ENCODE peak calls at places on chromosomes 6 and 20, in five cellular contexts. W, L, Q, C and E are unnamed samples.

GRCh38 chr6:90399970-90400369 is 103.3 kb upstream of the BACH2 start:
- DNase-seq in W (no peak), L (no peak), Q (no peak), C (no peak), E (no peak)

GRCh38 chr20:22775671-22776139 is 191.3 kb upstream of the FOXA2 start:
- DNase-seq in W (peak; percentile 48), L (no peak), Q (no peak), C (no peak), E (no peak)

GRCh38 chr20:40651121-40651520 is 37.9 kb downstream of the MAFB start:
- DNase-seq in W (no peak), L (no peak), Q (no peak), C (no peak), E (no peak)

GRCh38 chr20:50646483-50646996 is 44.8 kb downstream of the RIPOR3 start:
- DNase-seq in W (no peak), L (no peak), Q (peak; percentile 63), C (no peak), E (no peak)

GRCh38 chr6:106724848-106725247 is 95.5 kb downstream of the QRSL1 start:
- DNase-seq in W (no peak), L (no peak), Q (no peak), C (no peak), E (no peak)

GRCh38 chr20:3635346-3635745 is 27.9 kb downstream of the GFRA4 start:
- DNase-seq in W (no peak), L (no peak), Q (no peak), C (no peak), E (no peak)

GRCh38 chr20:58636396-58636982 is 14.6 kb upstream of the STX16 start:
- DNase-seq in W (no peak), L (no peak), Q (no peak), C (no peak), E (no peak)

GRCh38 chr6:19107468-19107867 is 720.3 kb downstream of the RNF144B start:
- DNase-seq in W (no peak), L (no peak), Q (no peak), C (no peak), E (no peak)

GRCh38 chr6:45032426-45032825 is 295.7 kb upstream of the RUNX2 start:
- DNase-seq in W (no peak), L (no peak), Q (no peak), C (no peak), E (no peak)

GRCh38 chr6:26351544-26351953 is 13.4 kb upstream of the BTN3A2 start:
- DNase-seq in W (peak; percentile 50), L (no peak), Q (peak; percentile 84), C (no peak), E (no peak)

GRCh38 chr20:4134861-4135379 is 119.6 kb upstream of the RNF24 start:
- DNase-seq in W (no peak), L (no peak), Q (no peak), C (peak; percentile 33), E (no peak)

GRCh38 chr6:148389086-148389485 is 46.4 kb downstream of the SASH1 start:
- DNase-seq in W (no peak), L (no peak), Q (no peak), C (no peak), E (no peak)

GRCh38 chr6:3013486-3013885 is 13.8 kb downstream of the NQO2 start:
- DNase-seq in W (no peak), L (no peak), Q (no peak), C (no peak), E (peak; percentile 91)

GRCh38 chr6:168130168-168130651 is 51.2 kb upstream of the FRMD1 start:
- DNase-seq in W (no peak), L (no peak), Q (no peak), C (no peak), E (no peak)

GRCh38 chr6:33508935-33509926 is 54.9 kb downstream of the ZBTB9 start:
- DNase-seq in W (no peak), L (no peak), Q (peak; percentile 40), C (no peak), E (no peak)

GRCh38 chr6:70222350-70222749 is 80.5 kb downstream of the COL9A1 start:
- DNase-seq in W (no peak), L (no peak), Q (no peak), C (no peak), E (no peak)

GRCh38 chr20:7347409-7347808 is 579.9 kb downstream of the BMP2 start:
- DNase-seq in W (no peak), L (no peak), Q (no peak), C (no peak), E (no peak)

GRCh38 chr6:116287668-116288282 is 8.0 kb upstream of the TSPYL1 start:
- DNase-seq in W (peak; percentile 69), L (peak; percentile 46), Q (peak; percentile 23), C (peak; percentile 50), E (no peak)

GRCh38 chr6:29850011-29850553 is 22.5 kb downstream of the HLA-G start:
- DNase-seq in W (no peak), L (no peak), Q (peak; percentile 29), C (peak; percentile 36), E (no peak)

GRCh38 chr6:52641826-52642225 is 29.1 kb upstream of the TMEM14A start:
- DNase-seq in W (no peak), L (no peak), Q (no peak), C (no peak), E (no peak)

GRCh38 chr6:112305795-112306194 is 41.3 kb upstream of the RFPL4B start:
- DNase-seq in W (no peak), L (no peak), Q (no peak), C (no peak), E (no peak)

GRCh38 chr6:36334832-36335459 is 1.7 kb downstream of the BNIP5 start:
- DNase-seq in W (peak; percentile 72), L (no peak), Q (no peak), C (no peak), E (no peak)

GRCh38 chr6:105954148-105954547 is 132.0 kb upstream of the PRDM1 start:
- DNase-seq in W (no peak), L (no peak), Q (no peak), C (no peak), E (no peak)

GRCh38 chr20:32672315-32672981 is 1.3 kb downstream of the C20orf203 start:
- DNase-seq in W (no peak), L (no peak), Q (no peak), C (no peak), E (no peak)

GRCh38 chr6:21053612-21054011 is 519.4 kb downstream of the CDKAL1 start:
- DNase-seq in W (no peak), L (no peak), Q (no peak), C (no peak), E (no peak)

GRCh38 chr6:157991067-157991432 is 9.4 kb downstream of the SYNJ2 start:
- DNase-seq in W (no peak), L (no peak), Q (no peak), C (no peak), E (peak; percentile 73)

GRCh38 chr20:58693226-58694006 is 816 bp downstream of the NPEPL1 start:
- DNase-seq in W (no peak), L (peak; percentile 12), Q (no peak), C (peak; percentile 16), E (peak; percentile 90)

GRCh38 chr20:46523696-46524328 is 10.5 kb upstream of the ZNF334 start:
- DNase-seq in W (peak; percentile 1), L (peak; percentile 20), Q (no peak), C (peak; percentile 8), E (no peak)

GRCh38 chr20:46214831-46215488 is 93.3 kb downstream of the CDH22 start:
- DNase-seq in W (no peak), L (no peak), Q (no peak), C (no peak), E (no peak)

GRCh38 chr20:52191436-52192295 is at the start of gene ZFP64:
- DNase-seq in W (peak; percentile 77), L (peak; percentile 70), Q (peak; percentile 93), C (peak; percentile 89), E (peak; percentile 94)

GRCh38 chr6:168184701-168185100 is 105.7 kb upstream of the FRMD1 start:
- DNase-seq in W (no peak), L (no peak), Q (no peak), C (no peak), E (no peak)

GRCh38 chr6:81689580-81689979 is 62.9 kb downstream of the TENT5A start:
- DNase-seq in W (no peak), L (no peak), Q (no peak), C (no peak), E (no peak)

GRCh38 chr6:84052204-84052882 is 18.8 kb downstream of the MRAP2 start:
- DNase-seq in W (no peak), L (peak; percentile 76), Q (peak; percentile 83), C (no peak), E (peak; percentile 78)

GRCh38 chr6:143806282-143807102 is 36.6 kb upstream of the LTV1 start:
- DNase-seq in W (no peak), L (no peak), Q (peak; percentile 37), C (peak; percentile 24), E (no peak)